ENCODE peak calls at places on chromosomes 2 and 18, in nine cellular contexts. K is PC-3, W is spleen, S is IMR-90, X is heart left ventricle, Z is lung, Q is aorta, I is tibial artery, V is sigmoid colon. R is an unnamed sample.
A peak's percentile ranks its signal among the peaks of the same experiment; 100 is the strongest.

GRCh38 chr2:127818794-127819425 is 7.9 kb upstream of the WDR33 start:
- DNase-seq in K (no peak), W (no peak), S (no peak), X (no peak), Z (no peak), Q (no peak), I (no peak), V (no peak), R (no peak)

GRCh38 chr2:11286323-11286722 is 58.1 kb downstream of the ROCK2 start:
- DNase-seq in K (no peak), W (no peak), S (no peak), X (no peak), Z (no peak), Q (no peak), I (no peak), V (no peak), R (no peak)

GRCh38 chr2:21231985-21232384 is 108.2 kb downstream of the TDRD15 start:
- DNase-seq in K (no peak), W (no peak), S (no peak), X (no peak), Z (no peak), Q (no peak), I (no peak), V (no peak), R (no peak)

GRCh38 chr18:77761332-77761731 is 511.7 kb downstream of the GALR1 start:
- DNase-seq in K (no peak), W (no peak), S (no peak), X (no peak), Z (no peak), Q (no peak), I (no peak), V (no peak), R (no peak)

GRCh38 chr2:20596973-20597867 is 53.7 kb downstream of the HS1BP3 start:
- DNase-seq in K (no peak), W (peak; percentile 82), S (no peak), X (peak; percentile 83), Z (peak; percentile 66), Q (peak; percentile 88), I (peak; percentile 99), V (peak; percentile 94), R (no peak)

GRCh38 chr2:61959381-61960293 is 54.2 kb downstream of the COMMD1 start:
- DNase-seq in K (no peak), W (no peak), S (no peak), X (no peak), Z (no peak), Q (no peak), I (no peak), V (no peak), R (no peak)

GRCh38 chr2:152097291-152098032 is 1.4 kb downstream of the CACNB4 start:
- DNase-seq in K (peak; percentile 17), W (no peak), S (peak; percentile 19), X (no peak), Z (no peak), Q (no peak), I (no peak), V (no peak), R (no peak)

GRCh38 chr2:75431276-75431675 is 129.5 kb downstream of the EVA1A start:
- DNase-seq in K (no peak), W (no peak), S (no peak), X (no peak), Z (no peak), Q (no peak), I (no peak), V (no peak), R (no peak)

GRCh38 chr2:222470802-222471468 is 46.6 kb downstream of the SGPP2 start:
- DNase-seq in K (no peak), W (no peak), S (no peak), X (no peak), Z (no peak), Q (no peak), I (no peak), V (no peak), R (no peak)

GRCh38 chr2:111702119-111702808 is 181.7 kb downstream of the ANAPC1 start:
- DNase-seq in K (peak; percentile 69), W (no peak), S (peak; percentile 58), X (peak; percentile 59), Z (peak; percentile 51), Q (no peak), I (no peak), V (no peak), R (peak; percentile 60)

GRCh38 chr2:7704296-7704865 is 787.2 kb downstream of the RNF144A start:
- DNase-seq in K (no peak), W (no peak), S (no peak), X (no peak), Z (no peak), Q (no peak), I (no peak), V (no peak), R (no peak)

GRCh38 chr2:112706170-112706664 is 14.6 kb upstream of the NT5DC4 start:
- DNase-seq in K (peak; percentile 41), W (no peak), S (peak; percentile 79), X (no peak), Z (no peak), Q (peak; percentile 42), I (no peak), V (peak; percentile 25), R (no peak)

GRCh38 chr2:146489386-146489785 is 1355.4 kb upstream of the ACVR2A start:
- DNase-seq in K (no peak), W (no peak), S (no peak), X (no peak), Z (no peak), Q (no peak), I (no peak), V (no peak), R (no peak)

DNA sequence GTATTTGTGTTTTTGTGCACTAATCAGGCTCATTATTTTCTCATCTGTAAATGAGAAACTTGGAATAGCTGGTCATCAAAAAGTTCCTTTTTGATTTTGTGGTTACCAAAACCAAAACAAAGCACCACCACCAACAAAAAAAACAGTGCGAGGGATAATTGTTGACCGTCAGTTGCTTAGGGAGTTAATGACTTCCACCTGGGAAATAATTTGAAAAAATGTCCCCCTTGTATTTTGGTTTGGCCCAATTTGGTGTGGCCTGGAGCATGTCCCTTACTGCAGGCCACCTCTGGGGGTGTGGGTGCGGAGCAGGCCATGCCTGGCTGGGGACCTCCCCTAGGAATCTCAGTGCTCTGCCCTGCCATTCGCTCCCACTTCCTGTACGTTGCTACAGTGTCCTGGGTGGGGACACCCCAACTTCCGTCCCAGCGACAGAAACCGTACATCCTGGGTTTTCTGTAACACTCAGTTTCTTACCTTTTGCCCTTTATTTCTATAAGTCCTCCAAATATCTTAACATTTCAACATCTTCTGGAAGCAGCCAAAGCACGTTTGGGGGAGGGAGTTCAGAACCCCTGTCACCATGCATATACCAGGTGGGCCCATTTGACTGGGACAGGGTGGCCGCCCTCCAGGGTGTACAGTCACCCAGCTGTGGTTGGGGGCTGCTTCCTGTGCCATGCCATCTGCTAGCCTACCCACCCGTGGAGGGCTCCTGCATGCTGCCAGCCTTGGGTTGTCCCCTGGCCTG is 31.3 kb downstream of the NCK2 start:
- DNase-seq in K (no peak), W (peak; percentile 91), S (no peak), X (no peak), Z (no peak), Q (peak; percentile 68), I (no peak), V (no peak), R (peak; percentile 62)
- H3K4me3 ChIP-seq in K (no peak overlapping the region), W (no peak overlapping the region), S (no peak overlapping the region), X (no peak overlapping the region), Z (no peak overlapping the region), Q (no peak overlapping the region), I (no peak overlapping the region), V (no peak overlapping the region), R (peak overlapping the region; percentile 49)

GRCh38 chr18:27985800-27986199 is 191.1 kb downstream of the CDH2 start:
- DNase-seq in K (no peak), W (no peak), S (no peak), X (no peak), Z (no peak), Q (no peak), I (no peak), V (no peak), R (no peak)

GRCh38 chr18:27983780-27984179 is 193.2 kb downstream of the CDH2 start:
- DNase-seq in K (peak; percentile 12), W (no peak), S (no peak), X (no peak), Z (no peak), Q (no peak), I (no peak), V (no peak), R (no peak)
- H3K36me3 ChIP-seq in K (peaks cover 7% of the 10 kb centered on the region), W (no peaks in the 10 kb centered on the region), S (peaks cover 7% of the 10 kb centered on the region), X (peaks cover 84% of the 10 kb centered on the region), Z (no peaks in the 10 kb centered on the region), Q (no peaks in the 10 kb centered on the region), I (no peaks in the 10 kb centered on the region), V (no peaks in the 10 kb centered on the region), R (no peaks in the 10 kb centered on the region)

GRCh38 chr2:176500921-176501320 is 231.7 kb downstream of the MTX2 start:
- DNase-seq in K (no peak), W (no peak), S (no peak), X (no peak), Z (no peak), Q (no peak), I (no peak), V (no peak), R (no peak)
- H3K4me1 ChIP-seq in K (no peaks in the 10 kb centered on the region), W (peaks cover 6% of the 10 kb centered on the region), S (no peaks in the 10 kb centered on the region), X (no peaks in the 10 kb centered on the region), Z (peaks cover 3% of the 10 kb centered on the region), Q (no peaks in the 10 kb centered on the region), I (peaks cover 13% of the 10 kb centered on the region), V (peaks cover 36% of the 10 kb centered on the region), R (no peaks in the 10 kb centered on the region)

GRCh38 chr18:80035997-80036396 is 1.8 kb downstream of the RBFA start:
- DNase-seq in K (no peak), W (no peak), S (no peak), X (no peak), Z (no peak), Q (no peak), I (no peak), V (no peak), R (no peak)
- H3K4me3 ChIP-seq in K (peak overlapping the region; percentile 97), W (no peak overlapping the region), S (no peak overlapping the region), X (no peak overlapping the region), Z (no peak overlapping the region), Q (no peak overlapping the region), I (no peak overlapping the region), V (no peak overlapping the region), R (no peak overlapping the region)

GRCh38 chr2:12734914-12735654 is 18.3 kb downstream of the TRIB2 start:
- DNase-seq in K (no peak), W (no peak), S (no peak), X (peak; percentile 72), Z (no peak), Q (no peak), I (no peak), V (no peak), R (no peak)

GRCh38 chr2:12730265-12730664 is 13.5 kb downstream of the TRIB2 start:
- DNase-seq in K (no peak), W (no peak), S (no peak), X (no peak), Z (no peak), Q (no peak), I (no peak), V (no peak), R (no peak)

GRCh38 chr2:12732663-12733062 is 15.9 kb downstream of the TRIB2 start:
- DNase-seq in K (no peak), W (peak; percentile 88), S (no peak), X (peak; percentile 70), Z (no peak), Q (no peak), I (peak; percentile 69), V (no peak), R (no peak)

GRCh38 chr2:12733846-12734245 is 17.1 kb downstream of the TRIB2 start:
- DNase-seq in K (peak; percentile 83), W (no peak), S (no peak), X (peak; percentile 79), Z (no peak), Q (no peak), I (peak; percentile 75), V (no peak), R (no peak)

GRCh38 chr2:12731701-12732280 is 15.1 kb downstream of the TRIB2 start:
- DNase-seq in K (no peak), W (no peak), S (no peak), X (no peak), Z (no peak), Q (no peak), I (no peak), V (no peak), R (no peak)
- H3K36me3 ChIP-seq in K (peaks cover 54% of the 10 kb centered on the region), W (peaks cover 94% of the 10 kb centered on the region), S (peaks cover 67% of the 10 kb centered on the region), X (peaks cover 67% of the 10 kb centered on the region), Z (peaks cover 31% of the 10 kb centered on the region), Q (peaks cover 4% of the 10 kb centered on the region), I (peaks cover 44% of the 10 kb centered on the region), V (peaks cover 7% of the 10 kb centered on the region), R (peaks cover 7% of the 10 kb centered on the region)

R was measured in CD8-positive, alpha-beta T cell.